ENCODE peak calls at places on chromosomes 6 and 20, in four cellular contexts. One of them, this sample, is unnamed.

GRCh38 chr6:90197854-90198496 is 98.7 kb downstream of the BACH2 start:
- DNase-seq in activated CD4-positive, alpha-beta T cell treated with anti-CD3 and anti-CD28 coated beads for 36 hours: peak; percentile 40
- DNase-seq in NCI-H774: no peak
- DNase-seq in skeletal muscle cell: no peak
- DNase-seq in this sample: peak; percentile 77

GRCh38 chr20:41030536-41031242 is 2.1 kb downstream of the TOP1 start:
- DNase-seq in activated CD4-positive, alpha-beta T cell treated with anti-CD3 and anti-CD28 coated beads for 36 hours: no peak
- DNase-seq in NCI-H774: no peak
- DNase-seq in skeletal muscle cell: peak; percentile 39
- DNase-seq in this sample: peak; percentile 19

GRCh38 chr20:10347066-10347465 is 87.0 kb downstream of the MKKS start:
- DNase-seq in activated CD4-positive, alpha-beta T cell treated with anti-CD3 and anti-CD28 coated beads for 36 hours: no peak
- DNase-seq in NCI-H774: no peak
- DNase-seq in skeletal muscle cell: no peak
- DNase-seq in this sample: no peak

GRCh38 chr20:46690219-46691111 is 1.2 kb upstream of the TP53RK start:
- DNase-seq in activated CD4-positive, alpha-beta T cell treated with anti-CD3 and anti-CD28 coated beads for 36 hours: no peak
- DNase-seq in NCI-H774: no peak
- DNase-seq in skeletal muscle cell: no peak
- DNase-seq in this sample: peak; percentile 35

GRCh38 chr6:105814745-105815536 is 271.2 kb upstream of the PRDM1 start:
- DNase-seq in activated CD4-positive, alpha-beta T cell treated with anti-CD3 and anti-CD28 coated beads for 36 hours: no peak
- DNase-seq in NCI-H774: peak; percentile 18
- DNase-seq in skeletal muscle cell: no peak
- DNase-seq in this sample: peak; percentile 47

GRCh38 chr20:62640870-62641748 is 1.2 kb upstream of the SLCO4A1 start:
- DNase-seq in activated CD4-positive, alpha-beta T cell treated with anti-CD3 and anti-CD28 coated beads for 36 hours: peak; percentile 41
- DNase-seq in NCI-H774: no peak
- DNase-seq in skeletal muscle cell: no peak
- DNase-seq in this sample: no peak

GRCh38 chr20:4441871-4442270 is 279.8 kb upstream of the PRND start:
- DNase-seq in activated CD4-positive, alpha-beta T cell treated with anti-CD3 and anti-CD28 coated beads for 36 hours: no peak
- DNase-seq in NCI-H774: no peak
- DNase-seq in skeletal muscle cell: no peak
- DNase-seq in this sample: no peak

GRCh38 chr6:18861182-18861581 is 474.0 kb downstream of the RNF144B start:
- DNase-seq in activated CD4-positive, alpha-beta T cell treated with anti-CD3 and anti-CD28 coated beads for 36 hours: no peak
- DNase-seq in NCI-H774: peak; percentile 28
- DNase-seq in skeletal muscle cell: no peak
- DNase-seq in this sample: no peak

GRCh38 chr20:3115190-3116107 is 30.9 kb upstream of the AVP start:
- DNase-seq in activated CD4-positive, alpha-beta T cell treated with anti-CD3 and anti-CD28 coated beads for 36 hours: peak; percentile 32
- DNase-seq in NCI-H774: no peak
- DNase-seq in skeletal muscle cell: no peak
- DNase-seq in this sample: peak; percentile 82

GRCh38 chr6:112571486-112571885 is 224.4 kb downstream of the RFPL4B start:
- DNase-seq in activated CD4-positive, alpha-beta T cell treated with anti-CD3 and anti-CD28 coated beads for 36 hours: no peak
- DNase-seq in NCI-H774: no peak
- DNase-seq in skeletal muscle cell: peak; percentile 37
- DNase-seq in this sample: no peak

GRCh38 chr6:40586800-40587201 is 363 bp downstream of the LRFN2 start:
- DNase-seq in activated CD4-positive, alpha-beta T cell treated with anti-CD3 and anti-CD28 coated beads for 36 hours: peak; percentile 27
- DNase-seq in NCI-H774: no peak
- DNase-seq in skeletal muscle cell: no peak
- DNase-seq in this sample: peak; percentile 69

GRCh38 chr6:98657764-98658163 is 176.6 kb upstream of the POU3F2 start:
- DNase-seq in activated CD4-positive, alpha-beta T cell treated with anti-CD3 and anti-CD28 coated beads for 36 hours: peak; percentile 37
- DNase-seq in NCI-H774: no peak
- DNase-seq in skeletal muscle cell: peak; percentile 7
- DNase-seq in this sample: peak; percentile 21

GRCh38 chr6:144033816-144034540 is 25.9 kb upstream of the PLAGL1 start:
- DNase-seq in activated CD4-positive, alpha-beta T cell treated with anti-CD3 and anti-CD28 coated beads for 36 hours: no peak
- DNase-seq in NCI-H774: no peak
- DNase-seq in skeletal muscle cell: peak; percentile 64
- DNase-seq in this sample: no peak

GRCh38 chr6:167827588-167828324 is 1.0 kb downstream of the AFDN start:
- DNase-seq in activated CD4-positive, alpha-beta T cell treated with anti-CD3 and anti-CD28 coated beads for 36 hours: peak; percentile 58
- DNase-seq in NCI-H774: peak; percentile 56
- DNase-seq in skeletal muscle cell: no peak
- DNase-seq in this sample: peak; percentile 72

GRCh38 chr6:54689620-54690019 is 157.0 kb upstream of the FAM83B start:
- DNase-seq in activated CD4-positive, alpha-beta T cell treated with anti-CD3 and anti-CD28 coated beads for 36 hours: no peak
- DNase-seq in NCI-H774: no peak
- DNase-seq in skeletal muscle cell: no peak
- DNase-seq in this sample: no peak

This sample was measured in DMS53.